ENCODE peak calls at places on chromosomes 13 and 19, in five cellular contexts. Q is hepatic stellate cell; A is transverse colon; F is sigmoid colon; P is activated naive CD8-positive, alpha-beta T cell treated with anti-CD3 and anti-CD28 coated beads, Interleukin-2, amount 10 ng/mL, durations not matched to agents 7 days and 5 days. W is an unnamed sample.

GRCh38 chr13:25882732-25883357 is 169.0 kb downstream of the SHISA2 start:
- DNase-seq in Q (no peak), A (no peak), F (no peak), P (no peak), W (no peak)

GRCh38 chr13:44848956-44849748 is 140.1 kb downstream of the NUFIP1 start:
- DNase-seq in Q (no peak), A (no peak), F (no peak), P (no peak), W (no peak)

GRCh38 chr13:21074601-21075302 is 13.4 kb upstream of the LATS2 start:
- DNase-seq in Q (no peak), A (no peak), F (peak; percentile 78), P (peak; percentile 49), W (peak; percentile 49)

GRCh38 chr13:76622336-76623045 is 263.7 kb downstream of the KCTD12 start:
- DNase-seq in Q (no peak), A (no peak), F (peak; percentile 70), P (no peak), W (no peak)

GRCh38 chr19:30106417-30107095 is 164.5 kb downstream of the URI1 start:
- DNase-seq in Q (no peak), A (no peak), F (no peak), P (no peak), W (no peak)

GRCh38 chr13:79655509-79655908 is 174.6 kb downstream of the NDFIP2 start:
- DNase-seq in Q (no peak), A (no peak), F (no peak), P (no peak), W (no peak)

GRCh38 chr19:50266896-50267295 is 62.3 kb downstream of the KCNC3 start:
- DNase-seq in Q (no peak), A (peak; percentile 46), F (no peak), P (no peak), W (no peak)

GRCh38 chr13:94435604-94436226 is 43.8 kb downstream of the DCT start:
- DNase-seq in Q (peak; percentile 19), A (no peak), F (no peak), P (no peak), W (peak; percentile 61)

GRCh38 chr19:16928351-16928750 is 39.6 kb downstream of the F2RL3 start:
- DNase-seq in Q (no peak), A (no peak), F (no peak), P (no peak), W (no peak)

GRCh38 chr13:80928241-80928640 is 587.3 kb upstream of the SPRY2 start:
- DNase-seq in Q (no peak), A (no peak), F (no peak), P (no peak), W (no peak)

GRCh38 chr13:89930861-89931260 is 1416.6 kb upstream of the MIR17HG start:
- DNase-seq in Q (no peak), A (no peak), F (no peak), P (no peak), W (no peak)